ENCODE peak calls at places on chromosomes 12 and 14, in five cellular contexts. One of them, this sample, is unnamed. For H3K27me3 and H3K4me1, the result is how much of the 10 kb centered on the place peaks cover.

GRCh38 chr12:130619378-130619970 is 96.6 kb downstream of the RIMBP2 start:
- DNase-seq in H1: no peak
- DNase-seq in H9: no peak
- DNase-seq in neural progenitor cell: no peak
- DNase-seq in NT2/D1: no peak
- DNase-seq in this sample: no peak

GRCh38 chr12:6235499-6235898 is 35.3 kb downstream of the CD9 start:
- DNase-seq in neural progenitor cell: no peak
- DNase-seq in H9: no peak
- DNase-seq in NT2/D1: no peak
- DNase-seq in H1: no peak
- DNase-seq in this sample: peak

GRCh38 chr12:76878899-76879709 is at the start of gene CSRP2:
- DNase-seq in NT2/D1: peak
- DNase-seq in H1: peak
- DNase-seq in neural progenitor cell: peak
- DNase-seq in H9: peak
- DNase-seq in this sample: peak

GRCh38 chr14:88937706-88938105 is 113.3 kb downstream of the TTC8 start:
- DNase-seq in NT2/D1: no peak
- DNase-seq in H1: no peak
- DNase-seq in neural progenitor cell: no peak
- DNase-seq in H9: no peak
- DNase-seq in this sample: no peak

GRCh38 chr12:15274561-15274967 is 47.7 kb upstream of the PTPRO start:
- DNase-seq in H1: no peak
- DNase-seq in NT2/D1: no peak
- DNase-seq in neural progenitor cell: no peak
- DNase-seq in H9: no peak
- DNase-seq in this sample: peak

GRCh38 chr12:57483466-57483865 is 3.8 kb upstream of the ARHGAP9 start:
- DNase-seq in NT2/D1: no peak
- DNase-seq in H9: no peak
- DNase-seq in H1: no peak
- DNase-seq in neural progenitor cell: no peak
- DNase-seq in this sample: no peak

GRCh38 chr14:55628426-55628825 is 48.4 kb downstream of the KTN1 start:
- DNase-seq in H1: no peak
- DNase-seq in H9: no peak
- DNase-seq in neural progenitor cell: no peak
- DNase-seq in NT2/D1: no peak
- DNase-seq in this sample: no peak

GRCh38 chr14:58598028-58598850 is 39.5 kb upstream of the DACT1 start:
- DNase-seq in H9: no peak
- DNase-seq in neural progenitor cell: no peak
- DNase-seq in NT2/D1: no peak
- DNase-seq in H1: no peak
- DNase-seq in this sample: no peak

GRCh38 chr12:24014853-24015590 is 65.6 kb upstream of the SOX5 start:
- DNase-seq in neural progenitor cell: peak
- DNase-seq in H9: no peak
- DNase-seq in H1: no peak
- DNase-seq in NT2/D1: peak
- DNase-seq in this sample: no peak

GRCh38 chr12:124923906-124924734 is 9.7 kb upstream of the UBC start:
- DNase-seq in H1: no peak
- DNase-seq in H9: peak
- DNase-seq in NT2/D1: peak
- DNase-seq in neural progenitor cell: peak
- DNase-seq in this sample: no peak

GRCh38 chr14:102238131-102238530 is 66.8 kb downstream of the MOK start:
- DNase-seq in H1: no peak
- DNase-seq in neural progenitor cell: no peak
- DNase-seq in NT2/D1: no peak
- DNase-seq in H9: no peak
- DNase-seq in this sample: no peak

GRCh38 chr12:69966839-69967238 is 141.8 kb downstream of the MYRFL start:
- DNase-seq in H9: no peak
- DNase-seq in neural progenitor cell: no peak
- DNase-seq in H1: no peak
- DNase-seq in NT2/D1: no peak
- DNase-seq in this sample: no peak

GRCh38 chr14:64478634-64479250 is 13.4 kb downstream of the AKAP5 start:
- DNase-seq in H1: no peak
- DNase-seq in H9: no peak
- DNase-seq in neural progenitor cell: no peak
- DNase-seq in NT2/D1: no peak
- DNase-seq in this sample: no peak

GRCh38 chr12:120529641-120530314 is 820 bp upstream of the COQ5 start:
- DNase-seq in NT2/D1: no peak
- DNase-seq in H1: no peak
- DNase-seq in H9: peak
- DNase-seq in neural progenitor cell: peak
- DNase-seq in this sample: peak

GRCh38 chr14:24349742-24350141 is 10.0 kb upstream of the RIPK3 start:
- DNase-seq in H1: no peak
- DNase-seq in neural progenitor cell: no peak
- DNase-seq in H9: no peak
- DNase-seq in NT2/D1: no peak
- DNase-seq in this sample: no peak

GRCh38 chr12:100371146-100371545 is 14.3 kb downstream of the SLC17A8 start:
- DNase-seq in H9: no peak
- DNase-seq in H1: no peak
- DNase-seq in neural progenitor cell: peak
- DNase-seq in NT2/D1: no peak
- DNase-seq in this sample: no peak

GRCh38 chr14:73058923-73059311 is 583 bp downstream of the RBM25 start:
- DNase-seq in NT2/D1: no peak
- DNase-seq in neural progenitor cell: peak
- DNase-seq in H1: no peak
- DNase-seq in H9: peak
- DNase-seq in this sample: no peak

GRCh38 chr12:15049456-15050153 is 76.8 kb downstream of the PDE6H start:
- DNase-seq in H1: no peak
- DNase-seq in H9: no peak
- DNase-seq in NT2/D1: no peak
- DNase-seq in neural progenitor cell: no peak
- DNase-seq in this sample: no peak

GRCh38 chr14:105398044-105398725 is at the start of gene TEX22:
- DNase-seq in H9: peak
- DNase-seq in H1: peak
- DNase-seq in NT2/D1: peak
- DNase-seq in neural progenitor cell: peak
- DNase-seq in this sample: peak

GRCh38 chr12:31618228-31619025 is 27.5 kb upstream of the DENND5B start:
- DNase-seq in NT2/D1: no peak
- DNase-seq in neural progenitor cell: no peak
- DNase-seq in H9: no peak
- DNase-seq in H1: no peak
- DNase-seq in this sample: no peak

GRCh38 chr14:85106491-85106890 is 423.5 kb upstream of the FLRT2 start:
- DNase-seq in H1: no peak
- DNase-seq in H9: no peak
- DNase-seq in NT2/D1: no peak
- DNase-seq in neural progenitor cell: no peak
- DNase-seq in this sample: no peak

GRCh38 chr12:112979281-112979680 is 962 bp downstream of the OAS2 start:
- DNase-seq in neural progenitor cell: no peak
- DNase-seq in H9: no peak
- DNase-seq in NT2/D1: no peak
- DNase-seq in H1: no peak
- DNase-seq in this sample: peak

GRCh38 chr12:42790761-42791151 is 201.2 kb upstream of the PRICKLE1 start:
- DNase-seq in H9: no peak
- DNase-seq in H1: no peak
- DNase-seq in neural progenitor cell: no peak
- DNase-seq in NT2/D1: no peak
- DNase-seq in this sample: no peak

GRCh38 chr14:85533821-85534271 is 3.9 kb downstream of the FLRT2 start:
- DNase-seq in neural progenitor cell: no peak
- DNase-seq in H1: no peak
- DNase-seq in H9: peak
- DNase-seq in NT2/D1: no peak
- DNase-seq in this sample: no peak

GRCh38 chr12:29102739-29103138 is 46.3 kb upstream of the FAR2 start:
- DNase-seq in H9: no peak
- DNase-seq in H1: no peak
- DNase-seq in NT2/D1: no peak
- DNase-seq in neural progenitor cell: no peak
- DNase-seq in this sample: no peak

GRCh38 chr12:124389537-124390441 is 94.9 kb downstream of the RFLNA start:
- DNase-seq in neural progenitor cell: peak
- DNase-seq in NT2/D1: no peak
- DNase-seq in H9: no peak
- DNase-seq in H1: no peak
- DNase-seq in this sample: peak

GRCh38 chr14:96573473-96574100 is 71.4 kb downstream of the PAPOLA start:
- DNase-seq in H1: no peak
- DNase-seq in NT2/D1: no peak
- DNase-seq in neural progenitor cell: no peak
- DNase-seq in H9: no peak
- DNase-seq in this sample: no peak

GRCh38 chr14:89807151-89807550 is 147.4 kb downstream of the EFCAB11 start:
- DNase-seq in NT2/D1: no peak
- DNase-seq in H1: no peak
- DNase-seq in H9: no peak
- DNase-seq in neural progenitor cell: no peak
- DNase-seq in this sample: no peak

GRCh38 chr12:114412825-114413749 is 7.1 kb upstream of the TBX5 start:
- DNase-seq in NT2/D1: no peak
- DNase-seq in neural progenitor cell: no peak
- DNase-seq in H1: no peak
- DNase-seq in H9: no peak
- DNase-seq in this sample: no peak

GRCh38 chr12:114414866-114415524 is 9.1 kb upstream of the TBX5 start:
- DNase-seq in H1: no peak
- DNase-seq in neural progenitor cell: no peak
- DNase-seq in NT2/D1: no peak
- DNase-seq in H9: no peak
- DNase-seq in this sample: no peak

GRCh38 chr12:114415525-114415868 is 9.6 kb upstream of the TBX5 start:
- DNase-seq in NT2/D1: no peak
- DNase-seq in neural progenitor cell: no peak
- DNase-seq in H1: no peak
- DNase-seq in H9: no peak
- DNase-seq in this sample: no peak

GRCh38 chr12:114416028-114416427 is 10.1 kb upstream of the TBX5 start:
- DNase-seq in H1: no peak
- DNase-seq in neural progenitor cell: no peak
- DNase-seq in NT2/D1: no peak
- DNase-seq in H9: no peak
- DNase-seq in this sample: no peak

DNA sequence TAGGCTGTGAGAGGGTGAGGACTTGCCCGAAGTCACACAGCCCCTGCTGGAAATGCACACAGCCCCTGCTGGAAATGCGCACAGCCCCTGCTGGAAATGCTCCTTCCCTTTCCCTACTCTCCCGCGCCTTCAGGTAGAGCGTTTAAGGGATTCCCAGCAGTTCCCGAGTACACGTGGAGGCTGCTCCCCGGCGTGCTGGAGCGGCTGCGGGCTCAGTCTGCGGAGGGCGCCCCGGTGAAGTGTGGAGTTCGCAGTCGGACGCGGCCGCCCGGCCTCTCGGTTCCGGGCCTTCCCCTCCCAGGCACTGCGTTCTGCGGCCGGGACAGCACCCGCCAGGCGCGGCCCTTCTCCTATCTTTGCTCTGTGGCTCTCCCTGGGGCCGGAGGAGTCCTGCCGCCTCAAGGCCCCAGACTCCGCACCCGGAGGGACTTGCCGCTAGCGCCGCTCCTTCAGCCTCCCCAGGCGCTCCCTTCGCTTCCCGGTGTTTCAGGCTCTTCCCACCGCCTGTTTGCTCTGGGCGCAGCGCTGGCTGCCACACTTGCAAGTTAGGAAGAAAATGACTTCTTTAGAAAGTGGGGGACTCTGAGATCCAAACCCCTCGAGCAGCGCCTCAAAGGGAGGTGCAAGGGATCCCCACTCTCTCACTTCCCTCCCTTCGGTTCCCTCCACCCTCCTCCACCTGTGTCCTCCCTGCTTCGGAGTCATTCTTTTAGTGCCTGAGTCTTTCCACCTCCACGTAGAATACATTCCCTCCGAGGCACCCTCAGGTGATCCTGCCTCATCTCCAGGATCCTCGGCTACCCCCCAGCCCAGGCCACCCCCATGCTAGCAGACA is 8.3 kb upstream of the TBX5 start:
- DNase-seq in H1: no peak
- DNase-seq in H9: no peak
- DNase-seq in NT2/D1: no peak
- DNase-seq in neural progenitor cell: peak
- DNase-seq in this sample: no peak
- H3K27me3 ChIP-seq in H1: half or more
- H3K27me3 ChIP-seq in H9: half or more
- H3K27me3 ChIP-seq in NT2/D1: half or more
- H3K27me3 ChIP-seq in neural progenitor cell: half or more
- H3K27me3 ChIP-seq in this sample: half or more

GRCh38 chr14:22579881-22580280 is 9.1 kb downstream of the DAD1 start:
- DNase-seq in H9: no peak
- DNase-seq in neural progenitor cell: no peak
- DNase-seq in H1: no peak
- DNase-seq in NT2/D1: no peak
- DNase-seq in this sample: no peak
- H3K9ac ChIP-seq in H9: no peak
- H3K9ac ChIP-seq in neural progenitor cell: no peak
- H3K9ac ChIP-seq in H1: no peak
- H3K9ac ChIP-seq in NT2/D1: no peak
- H3K9ac ChIP-seq in this sample: no peak

GRCh38 chr14:94461526-94462218 is 9.1 kb upstream of the SERPINA11 start:
- DNase-seq in H1: no peak
- DNase-seq in H9: peak
- DNase-seq in NT2/D1: no peak
- DNase-seq in neural progenitor cell: no peak
- DNase-seq in this sample: no peak
- H3K4me1 ChIP-seq in H1: under half
- H3K4me1 ChIP-seq in H9: under half
- H3K4me1 ChIP-seq in NT2/D1: under half
- H3K4me1 ChIP-seq in neural progenitor cell: under half
- H3K4me1 ChIP-seq in this sample: under half

GRCh38 chr12:117316336-117316735 is 45.1 kb downstream of the NOS1 start:
- DNase-seq in H1: no peak
- DNase-seq in H9: no peak
- DNase-seq in neural progenitor cell: no peak
- DNase-seq in NT2/D1: no peak
- DNase-seq in this sample: no peak
- H3K27me3 ChIP-seq in H1: under half
- H3K27me3 ChIP-seq in H9: under half
- H3K27me3 ChIP-seq in neural progenitor cell: under half
- H3K27me3 ChIP-seq in NT2/D1: under half
- H3K27me3 ChIP-seq in this sample: under half